ENCODE peak calls at places on chromosomes 16 and 17, in nine cellular contexts. One of them, this sample, is unnamed.

GRCh38 chr16:67975321-67976105 is 4.8 kb downstream of the DPEP3 start:
- DNase-seq in ascending aorta: no peak
- DNase-seq in activated T-cell treated with anti-CD3 and anti-CD28 coated beads, Interleukin-2, amount 50 U/mL, for 72 hours: no peak
- DNase-seq in RPMI7951: no peak
- DNase-seq in CD4-positive, CD25-positive, alpha-beta regulatory T cell: no peak
- DNase-seq in tibial nerve: no peak
- DNase-seq in anterior cingulate cortex: no peak
- DNase-seq in left cardiac atrium: no peak
- DNase-seq in HS-27A: no peak
- DNase-seq in this sample: no peak

GRCh38 chr17:56185905-56186783 is 32.9 kb downstream of the ANKFN1 start:
- DNase-seq in ascending aorta: no peak
- DNase-seq in activated T-cell treated with anti-CD3 and anti-CD28 coated beads, Interleukin-2, amount 50 U/mL, for 72 hours: no peak
- DNase-seq in RPMI7951: peak; percentile 64
- DNase-seq in CD4-positive, CD25-positive, alpha-beta regulatory T cell: no peak
- DNase-seq in tibial nerve: no peak
- DNase-seq in anterior cingulate cortex: no peak
- DNase-seq in left cardiac atrium: no peak
- DNase-seq in HS-27A: peak; percentile 97
- DNase-seq in this sample: no peak

GRCh38 chr16:69720822-69721430 is 5.4 kb downstream of the NQO1 start:
- DNase-seq in ascending aorta: peak; percentile 40
- DNase-seq in activated T-cell treated with anti-CD3 and anti-CD28 coated beads, Interleukin-2, amount 50 U/mL, for 72 hours: no peak
- DNase-seq in RPMI7951: no peak
- DNase-seq in CD4-positive, CD25-positive, alpha-beta regulatory T cell: no peak
- DNase-seq in tibial nerve: no peak
- DNase-seq in anterior cingulate cortex: no peak
- DNase-seq in left cardiac atrium: no peak
- DNase-seq in HS-27A: no peak
- DNase-seq in this sample: no peak

GRCh38 chr16:67463059-67463458 is 17.9 kb downstream of the ATP6V0D1 start:
- DNase-seq in ascending aorta: no peak
- DNase-seq in activated T-cell treated with anti-CD3 and anti-CD28 coated beads, Interleukin-2, amount 50 U/mL, for 72 hours: no peak
- DNase-seq in RPMI7951: no peak
- DNase-seq in CD4-positive, CD25-positive, alpha-beta regulatory T cell: no peak
- DNase-seq in tibial nerve: no peak
- DNase-seq in anterior cingulate cortex: no peak
- DNase-seq in left cardiac atrium: no peak
- DNase-seq in HS-27A: no peak
- DNase-seq in this sample: no peak

GRCh38 chr17:41888332-41888965 is 23.2 kb upstream of the KLHL11 start:
- DNase-seq in ascending aorta: no peak
- DNase-seq in activated T-cell treated with anti-CD3 and anti-CD28 coated beads, Interleukin-2, amount 50 U/mL, for 72 hours: no peak
- DNase-seq in RPMI7951: no peak
- DNase-seq in CD4-positive, CD25-positive, alpha-beta regulatory T cell: no peak
- DNase-seq in tibial nerve: no peak
- DNase-seq in anterior cingulate cortex: no peak
- DNase-seq in left cardiac atrium: no peak
- DNase-seq in HS-27A: no peak
- DNase-seq in this sample: no peak

GRCh38 chr17:50498021-50498874 is 10.0 kb upstream of the MYCBPAP start:
- DNase-seq in ascending aorta: no peak
- DNase-seq in activated T-cell treated with anti-CD3 and anti-CD28 coated beads, Interleukin-2, amount 50 U/mL, for 72 hours: no peak
- DNase-seq in RPMI7951: no peak
- DNase-seq in CD4-positive, CD25-positive, alpha-beta regulatory T cell: no peak
- DNase-seq in tibial nerve: no peak
- DNase-seq in anterior cingulate cortex: no peak
- DNase-seq in left cardiac atrium: no peak
- DNase-seq in HS-27A: no peak
- DNase-seq in this sample: no peak

GRCh38 chr16:11636172-11636721 is 32.0 kb upstream of the SNN start:
- DNase-seq in ascending aorta: no peak
- DNase-seq in activated T-cell treated with anti-CD3 and anti-CD28 coated beads, Interleukin-2, amount 50 U/mL, for 72 hours: no peak
- DNase-seq in RPMI7951: no peak
- DNase-seq in CD4-positive, CD25-positive, alpha-beta regulatory T cell: peak; percentile 23
- DNase-seq in tibial nerve: no peak
- DNase-seq in anterior cingulate cortex: no peak
- DNase-seq in left cardiac atrium: no peak
- DNase-seq in HS-27A: no peak
- DNase-seq in this sample: no peak

GRCh38 chr16:2325791-2326190 is 14.7 kb downstream of the ABCA3 start:
- DNase-seq in ascending aorta: no peak
- DNase-seq in activated T-cell treated with anti-CD3 and anti-CD28 coated beads, Interleukin-2, amount 50 U/mL, for 72 hours: no peak
- DNase-seq in RPMI7951: no peak
- DNase-seq in CD4-positive, CD25-positive, alpha-beta regulatory T cell: no peak
- DNase-seq in tibial nerve: no peak
- DNase-seq in anterior cingulate cortex: no peak
- DNase-seq in left cardiac atrium: no peak
- DNase-seq in HS-27A: no peak
- DNase-seq in this sample: no peak

GRCh38 chr16:85638248-85638647 is 25.1 kb downstream of the GSE1 start:
- DNase-seq in ascending aorta: no peak
- DNase-seq in activated T-cell treated with anti-CD3 and anti-CD28 coated beads, Interleukin-2, amount 50 U/mL, for 72 hours: no peak
- DNase-seq in RPMI7951: no peak
- DNase-seq in CD4-positive, CD25-positive, alpha-beta regulatory T cell: no peak
- DNase-seq in tibial nerve: no peak
- DNase-seq in anterior cingulate cortex: no peak
- DNase-seq in left cardiac atrium: no peak
- DNase-seq in HS-27A: no peak
- DNase-seq in this sample: no peak

GRCh38 chr17:42167807-42168206 is 13.0 kb upstream of the RAB5C start:
- DNase-seq in ascending aorta: no peak
- DNase-seq in activated T-cell treated with anti-CD3 and anti-CD28 coated beads, Interleukin-2, amount 50 U/mL, for 72 hours: no peak
- DNase-seq in RPMI7951: no peak
- DNase-seq in CD4-positive, CD25-positive, alpha-beta regulatory T cell: no peak
- DNase-seq in tibial nerve: no peak
- DNase-seq in anterior cingulate cortex: no peak
- DNase-seq in left cardiac atrium: no peak
- DNase-seq in HS-27A: no peak
- DNase-seq in this sample: no peak

GRCh38 chr16:28820016-28820415 is 2.8 kb upstream of the ATXN2L start:
- DNase-seq in ascending aorta: no peak
- DNase-seq in activated T-cell treated with anti-CD3 and anti-CD28 coated beads, Interleukin-2, amount 50 U/mL, for 72 hours: no peak
- DNase-seq in RPMI7951: no peak
- DNase-seq in CD4-positive, CD25-positive, alpha-beta regulatory T cell: no peak
- DNase-seq in tibial nerve: no peak
- DNase-seq in anterior cingulate cortex: no peak
- DNase-seq in left cardiac atrium: no peak
- DNase-seq in HS-27A: no peak
- DNase-seq in this sample: no peak

GRCh38 chr16:85162478-85163277 is 50.4 kb upstream of the CIBAR2 start:
- DNase-seq in ascending aorta: peak; percentile 89
- DNase-seq in activated T-cell treated with anti-CD3 and anti-CD28 coated beads, Interleukin-2, amount 50 U/mL, for 72 hours: no peak
- DNase-seq in RPMI7951: peak; percentile 70
- DNase-seq in CD4-positive, CD25-positive, alpha-beta regulatory T cell: no peak
- DNase-seq in tibial nerve: peak; percentile 52
- DNase-seq in anterior cingulate cortex: no peak
- DNase-seq in left cardiac atrium: peak; percentile 75
- DNase-seq in HS-27A: no peak
- DNase-seq in this sample: peak; percentile 89

GRCh38 chr17:51793686-51794085 is 364.8 kb downstream of the CA10 start:
- DNase-seq in ascending aorta: no peak
- DNase-seq in activated T-cell treated with anti-CD3 and anti-CD28 coated beads, Interleukin-2, amount 50 U/mL, for 72 hours: no peak
- DNase-seq in RPMI7951: no peak
- DNase-seq in CD4-positive, CD25-positive, alpha-beta regulatory T cell: no peak
- DNase-seq in tibial nerve: no peak
- DNase-seq in anterior cingulate cortex: no peak
- DNase-seq in left cardiac atrium: no peak
- DNase-seq in HS-27A: no peak
- DNase-seq in this sample: no peak

GRCh38 chr17:7354262-7354781 is 634 bp upstream of the TMEM95 start:
- DNase-seq in ascending aorta: no peak
- DNase-seq in activated T-cell treated with anti-CD3 and anti-CD28 coated beads, Interleukin-2, amount 50 U/mL, for 72 hours: peak; percentile 42
- DNase-seq in RPMI7951: peak; percentile 23
- DNase-seq in CD4-positive, CD25-positive, alpha-beta regulatory T cell: no peak
- DNase-seq in tibial nerve: no peak
- DNase-seq in anterior cingulate cortex: no peak
- DNase-seq in left cardiac atrium: no peak
- DNase-seq in HS-27A: no peak
- DNase-seq in this sample: no peak

GRCh38 chr17:82301300-82301915 is 16.0 kb downstream of the CD7 start:
- DNase-seq in ascending aorta: no peak
- DNase-seq in activated T-cell treated with anti-CD3 and anti-CD28 coated beads, Interleukin-2, amount 50 U/mL, for 72 hours: peak; percentile 50
- DNase-seq in RPMI7951: no peak
- DNase-seq in CD4-positive, CD25-positive, alpha-beta regulatory T cell: no peak
- DNase-seq in tibial nerve: no peak
- DNase-seq in anterior cingulate cortex: no peak
- DNase-seq in left cardiac atrium: no peak
- DNase-seq in HS-27A: no peak
- DNase-seq in this sample: no peak

GRCh38 chr17:63138713-63139112 is 172.7 kb downstream of the TANC2 start:
- DNase-seq in ascending aorta: no peak
- DNase-seq in activated T-cell treated with anti-CD3 and anti-CD28 coated beads, Interleukin-2, amount 50 U/mL, for 72 hours: no peak
- DNase-seq in RPMI7951: no peak
- DNase-seq in CD4-positive, CD25-positive, alpha-beta regulatory T cell: no peak
- DNase-seq in tibial nerve: no peak
- DNase-seq in anterior cingulate cortex: no peak
- DNase-seq in left cardiac atrium: no peak
- DNase-seq in HS-27A: no peak
- DNase-seq in this sample: no peak

GRCh38 chr16:24871891-24872290 is 26.1 kb downstream of the SLC5A11 start:
- DNase-seq in ascending aorta: no peak
- DNase-seq in activated T-cell treated with anti-CD3 and anti-CD28 coated beads, Interleukin-2, amount 50 U/mL, for 72 hours: no peak
- DNase-seq in RPMI7951: no peak
- DNase-seq in CD4-positive, CD25-positive, alpha-beta regulatory T cell: no peak
- DNase-seq in tibial nerve: no peak
- DNase-seq in anterior cingulate cortex: no peak
- DNase-seq in left cardiac atrium: no peak
- DNase-seq in HS-27A: no peak
- DNase-seq in this sample: no peak

GRCh38 chr17:45270828-45271418 is 9.0 kb upstream of the SPATA32 start:
- DNase-seq in ascending aorta: no peak
- DNase-seq in activated T-cell treated with anti-CD3 and anti-CD28 coated beads, Interleukin-2, amount 50 U/mL, for 72 hours: peak; percentile 61
- DNase-seq in RPMI7951: no peak
- DNase-seq in CD4-positive, CD25-positive, alpha-beta regulatory T cell: peak; percentile 42
- DNase-seq in tibial nerve: no peak
- DNase-seq in anterior cingulate cortex: no peak
- DNase-seq in left cardiac atrium: no peak
- DNase-seq in HS-27A: no peak
- DNase-seq in this sample: peak; percentile 55

GRCh38 chr17:81311954-81312353 is 16.8 kb upstream of the SLC38A10 start:
- DNase-seq in ascending aorta: no peak
- DNase-seq in activated T-cell treated with anti-CD3 and anti-CD28 coated beads, Interleukin-2, amount 50 U/mL, for 72 hours: no peak
- DNase-seq in RPMI7951: no peak
- DNase-seq in CD4-positive, CD25-positive, alpha-beta regulatory T cell: no peak
- DNase-seq in tibial nerve: no peak
- DNase-seq in anterior cingulate cortex: no peak
- DNase-seq in left cardiac atrium: no peak
- DNase-seq in HS-27A: no peak
- DNase-seq in this sample: no peak

GRCh38 chr17:33112763-33113162 is 121.1 kb downstream of the SPACA3 start:
- DNase-seq in ascending aorta: no peak
- DNase-seq in activated T-cell treated with anti-CD3 and anti-CD28 coated beads, Interleukin-2, amount 50 U/mL, for 72 hours: no peak
- DNase-seq in RPMI7951: peak; percentile 5
- DNase-seq in CD4-positive, CD25-positive, alpha-beta regulatory T cell: no peak
- DNase-seq in tibial nerve: no peak
- DNase-seq in anterior cingulate cortex: no peak
- DNase-seq in left cardiac atrium: no peak
- DNase-seq in HS-27A: no peak
- DNase-seq in this sample: peak; percentile 23

GRCh38 chr16:12262454-12263180 is 286.1 kb downstream of the SNX29 start:
- DNase-seq in ascending aorta: no peak
- DNase-seq in activated T-cell treated with anti-CD3 and anti-CD28 coated beads, Interleukin-2, amount 50 U/mL, for 72 hours: no peak
- DNase-seq in RPMI7951: no peak
- DNase-seq in CD4-positive, CD25-positive, alpha-beta regulatory T cell: no peak
- DNase-seq in tibial nerve: no peak
- DNase-seq in anterior cingulate cortex: no peak
- DNase-seq in left cardiac atrium: no peak
- DNase-seq in HS-27A: no peak
- DNase-seq in this sample: no peak

GRCh38 chr17:67490471-67490870 is 113.4 kb downstream of the PITPNC1 start:
- DNase-seq in ascending aorta: no peak
- DNase-seq in activated T-cell treated with anti-CD3 and anti-CD28 coated beads, Interleukin-2, amount 50 U/mL, for 72 hours: no peak
- DNase-seq in RPMI7951: peak; percentile 27
- DNase-seq in CD4-positive, CD25-positive, alpha-beta regulatory T cell: no peak
- DNase-seq in tibial nerve: no peak
- DNase-seq in anterior cingulate cortex: no peak
- DNase-seq in left cardiac atrium: no peak
- DNase-seq in HS-27A: no peak
- DNase-seq in this sample: no peak

GRCh38 chr16:79838860-79839259 is 238.3 kb upstream of the MAF start:
- DNase-seq in ascending aorta: no peak
- DNase-seq in activated T-cell treated with anti-CD3 and anti-CD28 coated beads, Interleukin-2, amount 50 U/mL, for 72 hours: no peak
- DNase-seq in RPMI7951: peak; percentile 24
- DNase-seq in CD4-positive, CD25-positive, alpha-beta regulatory T cell: no peak
- DNase-seq in tibial nerve: no peak
- DNase-seq in anterior cingulate cortex: no peak
- DNase-seq in left cardiac atrium: peak; percentile 26
- DNase-seq in HS-27A: no peak
- DNase-seq in this sample: no peak

GRCh38 chr16:49281843-49282642 is 405 bp upstream of the CBLN1 start:
- DNase-seq in ascending aorta: peak; percentile 68
- DNase-seq in activated T-cell treated with anti-CD3 and anti-CD28 coated beads, Interleukin-2, amount 50 U/mL, for 72 hours: peak; percentile 88
- DNase-seq in RPMI7951: peak; percentile 80
- DNase-seq in CD4-positive, CD25-positive, alpha-beta regulatory T cell: no peak
- DNase-seq in tibial nerve: peak; percentile 23
- DNase-seq in anterior cingulate cortex: peak; percentile 87
- DNase-seq in left cardiac atrium: peak; percentile 87
- DNase-seq in HS-27A: no peak
- DNase-seq in this sample: peak; percentile 81

GRCh38 chr17:75508122-75508719 is 7.1 kb downstream of the CASKIN2 start:
- DNase-seq in ascending aorta: no peak
- DNase-seq in activated T-cell treated with anti-CD3 and anti-CD28 coated beads, Interleukin-2, amount 50 U/mL, for 72 hours: no peak
- DNase-seq in RPMI7951: no peak
- DNase-seq in CD4-positive, CD25-positive, alpha-beta regulatory T cell: no peak
- DNase-seq in tibial nerve: no peak
- DNase-seq in anterior cingulate cortex: peak; percentile 56
- DNase-seq in left cardiac atrium: no peak
- DNase-seq in HS-27A: no peak
- DNase-seq in this sample: no peak

GRCh38 chr17:6551909-6552768 is 4.2 kb downstream of the PITPNM3 start:
- DNase-seq in ascending aorta: no peak
- DNase-seq in activated T-cell treated with anti-CD3 and anti-CD28 coated beads, Interleukin-2, amount 50 U/mL, for 72 hours: no peak
- DNase-seq in RPMI7951: no peak
- DNase-seq in CD4-positive, CD25-positive, alpha-beta regulatory T cell: no peak
- DNase-seq in tibial nerve: no peak
- DNase-seq in anterior cingulate cortex: peak; percentile 13
- DNase-seq in left cardiac atrium: no peak
- DNase-seq in HS-27A: no peak
- DNase-seq in this sample: no peak

GRCh38 chr16:10253344-10253855 is 71.2 kb upstream of the GRIN2A start:
- DNase-seq in ascending aorta: no peak
- DNase-seq in activated T-cell treated with anti-CD3 and anti-CD28 coated beads, Interleukin-2, amount 50 U/mL, for 72 hours: no peak
- DNase-seq in RPMI7951: no peak
- DNase-seq in CD4-positive, CD25-positive, alpha-beta regulatory T cell: no peak
- DNase-seq in tibial nerve: no peak
- DNase-seq in anterior cingulate cortex: no peak
- DNase-seq in left cardiac atrium: no peak
- DNase-seq in HS-27A: no peak
- DNase-seq in this sample: no peak

GRCh38 chr17:19766421-19767270 is 18.5 kb upstream of the ALDH3A1 start:
- DNase-seq in ascending aorta: peak; percentile 86
- DNase-seq in activated T-cell treated with anti-CD3 and anti-CD28 coated beads, Interleukin-2, amount 50 U/mL, for 72 hours: peak; percentile 89
- DNase-seq in RPMI7951: peak; percentile 36
- DNase-seq in CD4-positive, CD25-positive, alpha-beta regulatory T cell: peak; percentile 75
- DNase-seq in tibial nerve: peak; percentile 70
- DNase-seq in anterior cingulate cortex: peak; percentile 74
- DNase-seq in left cardiac atrium: peak; percentile 86
- DNase-seq in HS-27A: no peak
- DNase-seq in this sample: peak; percentile 91

GRCh38 chr16:22932032-22932771 is 118.2 kb downstream of the HS3ST2 start:
- DNase-seq in ascending aorta: no peak
- DNase-seq in activated T-cell treated with anti-CD3 and anti-CD28 coated beads, Interleukin-2, amount 50 U/mL, for 72 hours: no peak
- DNase-seq in RPMI7951: no peak
- DNase-seq in CD4-positive, CD25-positive, alpha-beta regulatory T cell: no peak
- DNase-seq in tibial nerve: no peak
- DNase-seq in anterior cingulate cortex: no peak
- DNase-seq in left cardiac atrium: no peak
- DNase-seq in HS-27A: no peak
- DNase-seq in this sample: no peak

GRCh38 chr16:86510465-86511261 is at the start of gene FOXF1:
- DNase-seq in ascending aorta: no peak
- DNase-seq in activated T-cell treated with anti-CD3 and anti-CD28 coated beads, Interleukin-2, amount 50 U/mL, for 72 hours: no peak
- DNase-seq in RPMI7951: peak; percentile 66
- DNase-seq in CD4-positive, CD25-positive, alpha-beta regulatory T cell: no peak
- DNase-seq in tibial nerve: no peak
- DNase-seq in anterior cingulate cortex: no peak
- DNase-seq in left cardiac atrium: peak; percentile 45
- DNase-seq in HS-27A: no peak
- DNase-seq in this sample: no peak

GRCh38 chr16:17369441-17369951 is 101.3 kb downstream of the XYLT1 start:
- DNase-seq in ascending aorta: peak; percentile 80
- DNase-seq in activated T-cell treated with anti-CD3 and anti-CD28 coated beads, Interleukin-2, amount 50 U/mL, for 72 hours: peak; percentile 68
- DNase-seq in RPMI7951: peak; percentile 43
- DNase-seq in CD4-positive, CD25-positive, alpha-beta regulatory T cell: peak; percentile 85
- DNase-seq in tibial nerve: no peak
- DNase-seq in anterior cingulate cortex: peak; percentile 21
- DNase-seq in left cardiac atrium: peak; percentile 63
- DNase-seq in HS-27A: no peak
- DNase-seq in this sample: no peak